ENCODE peak calls at places on chromosomes 3 and 15, in eight cellular contexts. W, H, A, I, U, N, X and B are unnamed samples. For H3K27me3, the result is how much of the 10 kb centered on the place peaks cover.

GRCh38 chr15:70023769-70024491 is 73.8 kb downstream of the TLE3 start:
- DNase-seq in A (no peak), N (no peak), H (peak), X (peak), W (peak), U (no peak), I (no peak), B (peak)

GRCh38 chr15:36356511-36356910 is 222.9 kb upstream of the CDIN1 start:
- DNase-seq in I (no peak), H (no peak), A (no peak), N (no peak), X (no peak), U (no peak), W (no peak), B (no peak)

GRCh38 chr3:149610351-149611105 is 47.3 kb downstream of the WWTR1 start:
- DNase-seq in A (no peak), N (no peak), H (no peak), W (no peak), U (no peak), I (no peak), X (no peak), B (no peak)

GRCh38 chr3:53192608-53193007 is 31.6 kb downstream of the PRKCD start:
- DNase-seq in I (no peak), A (no peak), W (peak), N (peak), U (no peak), H (peak), X (no peak), B (no peak)

GRCh38 chr3:29565236-29565635 is 284.4 kb downstream of the RBMS3 start:
- DNase-seq in U (no peak), H (no peak), X (no peak), W (no peak), I (no peak), N (no peak), A (no peak), B (no peak)

GRCh38 chr15:65837301-65838283 is 31.7 kb upstream of the RAB11A start:
- DNase-seq in X (no peak), A (no peak), U (no peak), H (no peak), W (no peak), N (no peak), I (no peak), B (no peak)

GRCh38 chr3:15305366-15305844 is 27.0 kb downstream of the SH3BP5 start:
- DNase-seq in X (no peak), U (no peak), W (no peak), H (no peak), A (no peak), N (no peak), I (no peak), B (no peak)

GRCh38 chr3:148880681-148881080 is 15.6 kb downstream of the CPA3 start:
- DNase-seq in X (no peak), N (no peak), W (no peak), I (no peak), H (no peak), A (no peak), U (no peak), B (no peak)

GRCh38 chr15:91032919-91033803 is 10.8 kb upstream of the VPS33B start:
- DNase-seq in X (peak), W (peak), N (peak), A (peak), U (no peak), I (peak), H (peak), B (no peak)

GRCh38 chr3:36837089-36837488 is 72.7 kb upstream of the DCLK3 start:
- DNase-seq in W (no peak), H (no peak), N (no peak), I (no peak), U (no peak), X (no peak), A (no peak), B (no peak)

GRCh38 chr3:13879946-13880810 is at the start of gene WNT7A:
- DNase-seq in W (no peak), N (no peak), U (no peak), A (no peak), I (no peak), X (no peak), H (peak), B (no peak)

GRCh38 chr3:64022451-64023186 is 675 bp downstream of the PSMD6 start:
- DNase-seq in I (no peak), N (peak), A (peak), W (peak), U (no peak), H (peak), X (peak), B (no peak)

GRCh38 chr3:10505791-10506585 is 602 bp upstream of the ATP2B2 start:
- DNase-seq in H (no peak), W (no peak), A (no peak), X (no peak), N (no peak), I (no peak), U (no peak), B (no peak)

GRCh38 chr3:134034005-134034785 is 4.5 kb upstream of the SLCO2A1 start:
- DNase-seq in H (peak), W (no peak), N (no peak), I (no peak), A (no peak), U (no peak), X (no peak), B (no peak)

GRCh38 chr3:37628711-37629301 is 232.9 kb upstream of the CTDSPL start:
- DNase-seq in A (no peak), W (no peak), X (no peak), N (no peak), I (no peak), H (no peak), U (no peak), B (no peak)

GRCh38 chr3:168096210-168096795 is 579 bp upstream of the GOLIM4 start:
- DNase-seq in X (peak), U (peak), A (no peak), H (peak), I (no peak), W (peak), N (peak), B (peak)

GRCh38 chr3:42490243-42490642 is 12.2 kb upstream of the VIPR1 start:
- DNase-seq in I (peak), A (no peak), X (no peak), U (no peak), H (peak), W (peak), N (peak), B (no peak)

GRCh38 chr3:100120022-100120421 is 5.7 kb upstream of the FILIP1L start:
- DNase-seq in A (no peak), I (no peak), U (no peak), N (no peak), H (no peak), X (no peak), W (no peak), B (no peak)

GRCh38 chr3:198113219-198114053 is 153.4 kb downstream of the LMLN start:
- DNase-seq in N (no peak), H (no peak), X (peak), I (no peak), U (no peak), A (no peak), W (no peak), B (no peak)

GRCh38 chr15:57388199-57388863 is 12.0 kb downstream of the CGNL1 start:
- DNase-seq in W (peak), X (no peak), N (no peak), U (no peak), A (no peak), I (no peak), H (no peak), B (no peak)

GRCh38 chr3:64408770-64409169 is 183.5 kb upstream of the PRICKLE2 start:
- DNase-seq in X (no peak), A (no peak), W (no peak), H (peak), U (no peak), N (no peak), I (no peak), B (no peak)

GRCh38 chr3:193816656-193817311 is 223.8 kb downstream of the OPA1 start:
- DNase-seq in U (peak), N (peak), W (peak), A (no peak), X (peak), I (peak), H (no peak), B (no peak)

GRCh38 chr15:44810237-44810636 is 73.9 kb downstream of the TRIM69 start:
- DNase-seq in X (no peak), N (no peak), U (no peak), A (no peak), W (no peak), H (no peak), I (no peak), B (no peak)

GRCh38 chr3:165056510-165056909 is 21.8 kb downstream of the SI start:
- DNase-seq in U (no peak), A (no peak), N (no peak), W (no peak), I (no peak), H (no peak), X (no peak), B (no peak)

GRCh38 chr3:138062626-138063025 is 52.7 kb downstream of the CLDN18 start:
- DNase-seq in U (no peak), I (no peak), N (no peak), W (no peak), A (no peak), H (no peak), X (no peak), B (no peak)

GRCh38 chr3:38597502-38598060 is 51.9 kb downstream of the SCN5A start:
- DNase-seq in N (peak), U (peak), A (no peak), X (peak), W (no peak), I (peak), H (no peak), B (no peak)

GRCh38 chr3:141074529-141074928 is 23.4 kb downstream of the SPSB4 start:
- DNase-seq in X (no peak), U (no peak), A (no peak), N (peak), H (no peak), I (no peak), W (no peak), B (no peak)

GRCh38 chr3:157333551-157333991 is 103.1 kb upstream of the PTX3 start:
- DNase-seq in U (no peak), H (no peak), I (no peak), X (no peak), W (no peak), N (no peak), A (no peak), B (no peak)

GRCh38 chr15:78637776-78638435 is 3.1 kb downstream of the CHRNB4 start:
- DNase-seq in W (no peak), U (no peak), A (no peak), N (no peak), X (no peak), I (peak), H (no peak), B (no peak)

GRCh38 chr15:29840054-29840453 is 17.8 kb upstream of the TJP1 start:
- DNase-seq in A (no peak), U (no peak), N (no peak), H (no peak), W (no peak), I (no peak), X (no peak), B (no peak)

GRCh38 chr15:68429691-68430470 is 2.1 kb downstream of the ITGA11 start:
- DNase-seq in X (no peak), U (no peak), N (no peak), H (no peak), A (no peak), I (no peak), W (no peak), B (no peak)
- H3K27me3 ChIP-seq in X (under half), U (under half), N (under half), H (under half), A (under half), I (under half), W (under half), B (under half)

GRCh38 chr15:26892119-26892518 is 25.3 kb downstream of the GABRA5 start:
- DNase-seq in X (no peak), N (no peak), I (no peak), U (no peak), H (no peak), W (no peak), A (no peak), B (no peak)

GRCh38 chr15:26892678-26893077 is 25.8 kb downstream of the GABRA5 start:
- DNase-seq in A (no peak), N (no peak), H (no peak), X (no peak), I (no peak), U (no peak), W (no peak), B (no peak)

GRCh38 chr15:26890451-26890850 is 23.6 kb downstream of the GABRA5 start:
- DNase-seq in W (no peak), X (no peak), I (no peak), N (no peak), U (no peak), H (no peak), A (no peak), B (no peak)

GRCh38 chr15:26890988-26891387 is 24.1 kb downstream of the GABRA5 start:
- DNase-seq in I (no peak), X (no peak), H (no peak), A (no peak), W (no peak), U (no peak), N (no peak), B (no peak)

GRCh38 chr15:26891448-26891881 is 24.6 kb downstream of the GABRA5 start:
- DNase-seq in W (peak), X (no peak), U (no peak), I (peak), H (peak), A (peak), N (peak), B (no peak)
- TF ChIP-seq CTCF in W (peak), X (peak), U (peak), I (peak), H (peak), A (peak), N (peak), B (peak)

GRCh38 chr15:74294010-74294409 is 57.9 kb downstream of the CCDC33 start:
- DNase-seq in H (no peak), U (no peak), X (no peak), N (no peak), I (no peak), W (no peak), A (no peak), B (no peak)

GRCh38 chr15:74289671-74290070 is 53.5 kb downstream of the CCDC33 start:
- DNase-seq in X (no peak), W (no peak), H (no peak), A (no peak), N (no peak), U (no peak), I (no peak), B (no peak)

GRCh38 chr15:74291101-74292071 is 55.3 kb downstream of the CCDC33 start:
- DNase-seq in H (peak), I (peak), A (peak), X (peak), U (peak), N (peak), W (peak), B (peak)

GRCh38 chr15:74293021-74293810 is 57.1 kb downstream of the CCDC33 start:
- DNase-seq in W (no peak), N (no peak), X (no peak), H (no peak), U (no peak), A (no peak), I (no peak), B (no peak)

DNA sequence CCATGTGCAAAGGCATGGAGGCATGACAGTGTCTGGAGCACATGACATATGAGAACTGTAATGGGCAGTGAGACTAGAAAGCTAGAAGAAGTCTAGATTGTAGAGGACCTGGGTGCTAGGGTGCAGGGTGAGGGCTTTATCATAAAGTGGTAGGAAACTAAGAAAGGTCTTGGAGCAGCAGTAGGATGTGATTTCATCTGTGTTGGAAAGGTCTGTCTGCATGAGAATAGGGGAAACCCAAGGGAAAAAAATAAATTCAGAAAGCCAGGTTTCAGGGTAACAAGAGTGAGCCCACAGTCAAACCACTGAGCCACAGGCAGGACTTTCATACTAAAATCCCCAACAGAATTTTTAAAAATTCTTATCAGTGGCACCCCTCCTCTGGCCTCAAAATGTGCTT is 54.5 kb downstream of the CCDC33 start:
- DNase-seq in H (no peak), U (no peak), I (no peak), A (no peak), W (no peak), N (no peak), X (no peak), B (no peak)
- H3K27me3 ChIP-seq in H (under half), U (under half), I (under half), A (under half), W (under half), N (under half), X (under half), B (under half)

GRCh38 chr15:75181780-75182179 is 19.9 kb upstream of the C15orf39 start:
- DNase-seq in X (no peak), W (no peak), H (no peak), A (no peak), U (no peak), N (no peak), I (no peak), B (no peak)

GRCh38 chr15:75178938-75179772 is 22.5 kb upstream of the C15orf39 start:
- DNase-seq in N (no peak), W (no peak), I (no peak), A (no peak), H (no peak), U (no peak), X (no peak), B (no peak)

GRCh38 chr15:75179773-75180140 is 21.9 kb upstream of the C15orf39 start:
- DNase-seq in X (no peak), I (no peak), A (no peak), W (no peak), U (no peak), H (no peak), N (no peak), B (no peak)

GRCh38 chr15:75185271-75186029 is 16.2 kb upstream of the C15orf39 start:
- DNase-seq in U (no peak), N (no peak), W (no peak), I (no peak), A (no peak), H (no peak), X (no peak), B (no peak)

DNA sequence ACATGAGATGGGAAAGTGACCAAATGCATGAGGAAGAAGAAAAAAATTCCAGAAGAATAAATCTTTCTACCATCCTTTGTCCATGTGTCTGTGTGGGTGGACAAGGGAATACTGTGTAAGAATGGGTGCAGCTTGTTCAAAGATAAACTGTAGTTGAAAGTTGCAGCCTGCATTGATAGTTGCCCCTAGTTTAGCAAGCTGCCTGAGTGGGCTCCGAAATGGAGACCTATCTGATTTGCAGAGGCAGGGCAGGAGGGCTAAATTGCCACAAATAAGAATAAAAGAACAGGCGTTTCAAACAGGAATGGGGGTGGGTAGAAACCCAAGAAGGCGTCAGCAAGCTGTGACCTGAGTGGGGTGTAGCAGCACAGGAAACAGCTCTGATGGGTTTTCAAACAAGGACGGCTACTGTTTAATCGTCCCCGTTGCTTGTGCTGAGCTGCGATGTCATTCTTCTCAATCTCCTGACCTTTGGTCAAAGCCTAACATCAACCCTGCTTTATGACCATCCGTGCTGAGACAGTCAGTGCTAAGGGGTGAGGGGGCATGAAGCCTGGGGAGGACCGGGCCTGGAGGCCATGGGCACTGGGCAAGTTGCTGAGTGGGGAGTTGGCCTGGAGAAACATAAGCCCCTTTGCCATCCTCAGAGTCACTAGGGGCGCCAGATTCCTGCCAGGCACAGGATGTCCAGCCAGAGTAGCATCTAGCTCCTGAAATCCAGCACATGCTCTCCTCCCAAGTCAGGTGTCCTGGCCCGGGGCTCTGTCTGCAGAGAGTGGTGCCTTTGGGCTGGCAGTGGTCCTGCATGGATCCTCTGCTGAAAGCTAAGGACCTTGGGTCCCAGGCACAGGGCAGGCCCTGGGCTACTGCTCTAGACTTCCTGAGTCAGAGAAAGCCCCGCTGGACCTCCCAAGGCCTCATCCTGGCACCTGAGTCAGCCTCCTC is 19.2 kb upstream of the C15orf39 start:
- DNase-seq in U (no peak), A (no peak), H (peak), W (no peak), I (no peak), X (no peak), N (no peak), B (no peak)
- TF ChIP-seq CTCF in U (no peak), A (no peak), H (peak), W (no peak), I (no peak), X (no peak), N (no peak), B (no peak)

DNA sequence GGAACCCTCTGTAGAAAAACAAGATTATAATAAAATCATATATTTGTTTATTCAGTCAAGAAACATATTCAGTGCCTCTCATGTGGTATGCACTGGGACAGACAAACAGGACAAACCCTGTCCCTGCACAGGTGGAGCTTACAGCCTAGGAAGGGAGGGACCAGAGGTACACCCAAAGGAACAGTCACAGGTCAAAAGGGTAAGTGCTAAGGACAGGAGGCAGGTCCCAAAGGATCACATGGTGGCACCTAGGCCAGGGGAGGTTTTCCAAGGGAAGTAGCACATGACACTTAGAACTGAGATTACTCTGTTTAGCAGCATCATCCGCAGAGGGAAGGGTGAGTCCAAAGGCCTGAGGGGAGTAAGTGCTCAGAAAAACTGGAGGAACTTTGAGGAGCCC is 254.4 kb upstream of the ARRDC4 start:
- DNase-seq in W (no peak), A (no peak), X (no peak), N (no peak), H (no peak), I (no peak), U (no peak), B (no peak)
- H3K27me3 ChIP-seq in W (under half), A (under half), X (under half), N (under half), H (under half), I (under half), U (under half), B (under half)

DNA sequence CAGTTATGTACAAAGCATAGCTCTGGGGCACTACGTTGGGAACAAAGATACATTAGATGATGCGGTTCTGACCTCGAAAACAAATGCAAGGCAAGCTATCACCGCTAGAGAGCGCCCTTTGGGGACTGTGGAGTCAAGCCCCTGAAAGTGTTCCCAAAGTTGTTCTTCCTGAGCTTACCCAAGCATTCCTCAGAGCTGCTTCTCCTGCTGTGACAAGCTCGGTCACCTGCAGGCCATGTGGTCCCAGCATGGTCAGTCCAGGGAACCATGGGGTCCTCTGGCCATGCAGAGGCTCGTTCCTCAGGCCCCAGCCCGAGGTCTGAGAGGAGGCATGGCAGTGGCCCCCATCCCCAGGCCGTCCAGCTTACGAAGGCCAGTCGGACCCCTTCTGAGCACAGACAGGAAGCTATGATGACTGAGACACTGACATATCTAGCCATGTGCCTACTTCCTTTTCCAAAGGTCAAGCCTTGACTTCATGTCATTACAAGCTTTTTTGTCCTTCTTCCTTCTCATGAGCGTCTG is 79.5 kb downstream of the ATP10A start:
- DNase-seq in H (no peak), U (no peak), W (no peak), N (no peak), X (no peak), I (no peak), A (no peak), B (no peak)
- TF ChIP-seq CTCF in H (no peak), U (no peak), W (no peak), N (no peak), X (no peak), I (no peak), A (peak), B (peak)